ENCODE peak calls at places on chromosomes 3 and 15, in ten cellular contexts. One of them, this sample, is unnamed.

GRCh38 chr3:158104346-158105020 is 1.7 kb downstream of the SHOX2 start:
- DNase-seq in lower lobe of right lung: no peak
- DNase-seq in PC-3: no peak
- DNase-seq in GM12865: no peak
- DNase-seq in ascending aorta: no peak
- DNase-seq in HepG2: no peak
- DNase-seq in psoas muscle: no peak
- DNase-seq in spleen: no peak
- DNase-seq in GM13976: no peak
- DNase-seq in HFF-Myc: no peak
- DNase-seq in this sample: no peak

GRCh38 chr15:69338535-69339213 is 40.0 kb downstream of the PAQR5 start:
- DNase-seq in lower lobe of right lung: no peak
- DNase-seq in GM12865: no peak
- DNase-seq in psoas muscle: no peak
- DNase-seq in ascending aorta: no peak
- DNase-seq in GM13976: no peak
- DNase-seq in PC-3: peak
- DNase-seq in HFF-Myc: no peak
- DNase-seq in spleen: no peak
- DNase-seq in HepG2: no peak
- DNase-seq in this sample: no peak

GRCh38 chr15:67784057-67784781 is 41.1 kb upstream of the SKOR1 start:
- DNase-seq in lower lobe of right lung: no peak
- DNase-seq in psoas muscle: no peak
- DNase-seq in GM13976: peak
- DNase-seq in PC-3: no peak
- DNase-seq in HFF-Myc: no peak
- DNase-seq in GM12865: peak
- DNase-seq in HepG2: no peak
- DNase-seq in spleen: peak
- DNase-seq in ascending aorta: no peak
- DNase-seq in this sample: no peak

GRCh38 chr3:16290827-16291196 is 25.8 kb downstream of the OXNAD1 start:
- DNase-seq in PC-3: no peak
- DNase-seq in spleen: no peak
- DNase-seq in psoas muscle: no peak
- DNase-seq in ascending aorta: no peak
- DNase-seq in HFF-Myc: no peak
- DNase-seq in HepG2: no peak
- DNase-seq in lower lobe of right lung: no peak
- DNase-seq in GM13976: no peak
- DNase-seq in GM12865: peak
- DNase-seq in this sample: no peak

GRCh38 chr3:126567696-126568438 is 9.1 kb upstream of the C3orf22 start:
- DNase-seq in GM13976: peak
- DNase-seq in HepG2: peak
- DNase-seq in psoas muscle: peak
- DNase-seq in ascending aorta: no peak
- DNase-seq in GM12865: no peak
- DNase-seq in lower lobe of right lung: no peak
- DNase-seq in spleen: no peak
- DNase-seq in PC-3: peak
- DNase-seq in HFF-Myc: no peak
- DNase-seq in this sample: no peak

GRCh38 chr3:196287066-196287404 is 491 bp downstream of the PCYT1A start:
- DNase-seq in lower lobe of right lung: no peak
- DNase-seq in GM13976: no peak
- DNase-seq in GM12865: peak
- DNase-seq in spleen: no peak
- DNase-seq in PC-3: peak
- DNase-seq in HFF-Myc: no peak
- DNase-seq in ascending aorta: no peak
- DNase-seq in HepG2: no peak
- DNase-seq in psoas muscle: peak
- DNase-seq in this sample: no peak

GRCh38 chr15:47506543-47507090 is 210.7 kb upstream of the SEMA6D start:
- DNase-seq in ascending aorta: no peak
- DNase-seq in GM13976: no peak
- DNase-seq in PC-3: no peak
- DNase-seq in psoas muscle: no peak
- DNase-seq in HFF-Myc: no peak
- DNase-seq in spleen: no peak
- DNase-seq in lower lobe of right lung: no peak
- DNase-seq in HepG2: no peak
- DNase-seq in GM12865: no peak
- DNase-seq in this sample: no peak

GRCh38 chr3:126661532-126661931 is 6.6 kb upstream of the TXNRD3 start:
- DNase-seq in lower lobe of right lung: no peak
- DNase-seq in spleen: no peak
- DNase-seq in PC-3: no peak
- DNase-seq in ascending aorta: no peak
- DNase-seq in GM12865: no peak
- DNase-seq in HFF-Myc: no peak
- DNase-seq in psoas muscle: no peak
- DNase-seq in HepG2: no peak
- DNase-seq in GM13976: no peak
- DNase-seq in this sample: no peak

GRCh38 chr3:86702381-86702958 is 288.5 kb downstream of the VGLL3 start:
- DNase-seq in lower lobe of right lung: no peak
- DNase-seq in ascending aorta: no peak
- DNase-seq in PC-3: peak
- DNase-seq in HepG2: no peak
- DNase-seq in spleen: no peak
- DNase-seq in GM12865: peak
- DNase-seq in HFF-Myc: no peak
- DNase-seq in GM13976: no peak
- DNase-seq in psoas muscle: no peak
- DNase-seq in this sample: no peak
- TF ChIP-seq CTCF in lower lobe of right lung: peak
- TF ChIP-seq CTCF in ascending aorta: peak
- TF ChIP-seq CTCF in PC-3: peak
- TF ChIP-seq CTCF in HepG2: peak
- TF ChIP-seq CTCF in spleen: no peak
- TF ChIP-seq CTCF in GM12865: peak
- TF ChIP-seq CTCF in HFF-Myc: peak
- TF ChIP-seq CTCF in GM13976: peak
- TF ChIP-seq CTCF in psoas muscle: no peak
- TF ChIP-seq CTCF in this sample: peak

GRCh38 chr3:193905993-193906396 is 230.0 kb upstream of the HES1 start:
- DNase-seq in GM12865: no peak
- DNase-seq in PC-3: no peak
- DNase-seq in HepG2: no peak
- DNase-seq in spleen: no peak
- DNase-seq in psoas muscle: peak
- DNase-seq in lower lobe of right lung: no peak
- DNase-seq in ascending aorta: no peak
- DNase-seq in GM13976: no peak
- DNase-seq in HFF-Myc: no peak
- DNase-seq in this sample: no peak
- TF ChIP-seq CTCF in GM12865: no peak
- TF ChIP-seq CTCF in PC-3: no peak
- TF ChIP-seq CTCF in HepG2: no peak
- TF ChIP-seq CTCF in spleen: no peak
- TF ChIP-seq CTCF in psoas muscle: no peak
- TF ChIP-seq CTCF in lower lobe of right lung: no peak
- TF ChIP-seq CTCF in ascending aorta: no peak
- TF ChIP-seq CTCF in GM13976: no peak
- TF ChIP-seq CTCF in HFF-Myc: no peak
- TF ChIP-seq CTCF in this sample: no peak

GRCh38 chr15:65021475-65021874 is 8.0 kb downstream of the MTFMT start:
- DNase-seq in GM12865: no peak
- DNase-seq in GM13976: no peak
- DNase-seq in spleen: no peak
- DNase-seq in psoas muscle: no peak
- DNase-seq in HFF-Myc: no peak
- DNase-seq in PC-3: no peak
- DNase-seq in ascending aorta: no peak
- DNase-seq in lower lobe of right lung: no peak
- DNase-seq in HepG2: no peak
- DNase-seq in this sample: no peak

DNA sequence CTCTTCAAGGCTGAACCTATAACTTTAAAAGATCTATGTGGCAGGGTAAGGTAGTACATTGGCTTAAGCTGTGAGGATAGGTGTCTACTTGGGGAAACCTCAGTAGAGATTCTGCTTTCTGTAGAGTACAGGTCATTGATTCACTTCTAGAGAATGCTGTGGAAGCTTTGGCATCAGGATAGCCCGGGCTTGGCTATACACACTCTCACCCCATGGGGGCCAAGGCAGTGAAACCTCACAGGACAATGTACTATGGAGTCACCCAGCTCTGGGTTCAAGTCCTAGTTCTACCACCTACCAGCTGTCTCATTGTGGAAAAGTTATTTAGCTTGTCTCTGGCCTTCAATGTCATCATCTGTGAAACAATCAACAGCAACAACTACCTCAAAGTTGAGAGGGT is 9.0 kb downstream of the MTFMT start:
- DNase-seq in PC-3: no peak
- DNase-seq in ascending aorta: no peak
- DNase-seq in lower lobe of right lung: no peak
- DNase-seq in HFF-Myc: no peak
- DNase-seq in spleen: no peak
- DNase-seq in GM13976: no peak
- DNase-seq in psoas muscle: no peak
- DNase-seq in GM12865: no peak
- DNase-seq in HepG2: no peak
- DNase-seq in this sample: no peak
- TF ChIP-seq CTCF in PC-3: no peak
- TF ChIP-seq CTCF in ascending aorta: no peak
- TF ChIP-seq CTCF in lower lobe of right lung: no peak
- TF ChIP-seq CTCF in HFF-Myc: no peak
- TF ChIP-seq CTCF in spleen: no peak
- TF ChIP-seq CTCF in GM13976: no peak
- TF ChIP-seq CTCF in psoas muscle: no peak
- TF ChIP-seq CTCF in GM12865: no peak
- TF ChIP-seq CTCF in HepG2: no peak
- TF ChIP-seq CTCF in this sample: no peak

GRCh38 chr15:55802600-55803376 is 59.8 kb upstream of the PRTG start:
- DNase-seq in HFF-Myc: no peak
- DNase-seq in PC-3: no peak
- DNase-seq in HepG2: no peak
- DNase-seq in lower lobe of right lung: no peak
- DNase-seq in GM13976: no peak
- DNase-seq in GM12865: no peak
- DNase-seq in ascending aorta: no peak
- DNase-seq in spleen: no peak
- DNase-seq in psoas muscle: no peak
- DNase-seq in this sample: no peak
- TF ChIP-seq CTCF in HFF-Myc: no peak
- TF ChIP-seq CTCF in PC-3: no peak
- TF ChIP-seq CTCF in HepG2: no peak
- TF ChIP-seq CTCF in lower lobe of right lung: no peak
- TF ChIP-seq CTCF in GM13976: no peak
- TF ChIP-seq CTCF in GM12865: no peak
- TF ChIP-seq CTCF in ascending aorta: no peak
- TF ChIP-seq CTCF in spleen: no peak
- TF ChIP-seq CTCF in psoas muscle: no peak
- TF ChIP-seq CTCF in this sample: no peak

DNA sequence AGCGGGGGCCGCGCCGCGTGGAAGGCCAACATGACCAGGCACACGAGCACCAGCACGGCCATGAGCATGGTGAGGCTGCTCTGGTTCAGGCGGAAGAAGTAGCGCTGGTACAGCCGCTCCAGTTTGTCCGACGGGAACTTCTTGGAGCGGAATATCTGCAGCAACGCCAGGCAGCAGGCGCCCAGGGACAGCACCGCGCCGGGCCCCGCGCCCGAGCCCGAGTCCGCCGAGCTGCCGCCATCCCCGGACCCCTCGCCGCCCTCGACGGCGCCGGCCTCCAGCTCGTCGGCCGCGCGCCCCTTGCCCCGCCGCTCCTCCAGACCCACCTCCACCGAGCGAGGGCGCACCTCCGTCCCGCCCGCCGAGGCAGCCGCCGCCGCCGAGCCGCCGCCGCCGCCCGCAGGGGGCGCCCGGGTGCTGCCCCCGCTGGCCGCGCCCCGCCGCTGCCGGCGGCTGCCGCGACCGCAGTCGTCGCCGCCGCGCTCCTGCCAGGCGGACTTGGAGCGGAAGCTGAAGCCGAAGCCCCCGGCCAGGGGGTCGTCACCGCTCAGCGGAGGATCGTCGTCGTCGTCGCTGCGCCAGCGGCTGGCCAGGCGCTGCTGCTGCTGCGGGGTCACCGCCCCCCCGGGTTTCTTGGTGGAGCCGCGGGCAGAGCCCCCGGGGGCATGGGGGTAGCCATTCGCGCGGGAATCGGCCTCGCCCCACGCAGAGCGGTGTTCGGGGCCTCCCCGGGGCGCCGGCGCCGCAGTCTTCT is 964 bp downstream of the ADCY5 start:
- DNase-seq in PC-3: no peak
- DNase-seq in ascending aorta: no peak
- DNase-seq in HFF-Myc: no peak
- DNase-seq in psoas muscle: peak
- DNase-seq in GM12865: no peak
- DNase-seq in HepG2: no peak
- DNase-seq in spleen: no peak
- DNase-seq in GM13976: peak
- DNase-seq in lower lobe of right lung: no peak
- DNase-seq in this sample: no peak
- TF ChIP-seq CTCF in PC-3: no peak
- TF ChIP-seq CTCF in ascending aorta: no peak
- TF ChIP-seq CTCF in HFF-Myc: no peak
- TF ChIP-seq CTCF in psoas muscle: peak
- TF ChIP-seq CTCF in GM12865: no peak
- TF ChIP-seq CTCF in HepG2: no peak
- TF ChIP-seq CTCF in spleen: no peak
- TF ChIP-seq CTCF in GM13976: peak
- TF ChIP-seq CTCF in lower lobe of right lung: no peak
- TF ChIP-seq CTCF in this sample: peak

DNA sequence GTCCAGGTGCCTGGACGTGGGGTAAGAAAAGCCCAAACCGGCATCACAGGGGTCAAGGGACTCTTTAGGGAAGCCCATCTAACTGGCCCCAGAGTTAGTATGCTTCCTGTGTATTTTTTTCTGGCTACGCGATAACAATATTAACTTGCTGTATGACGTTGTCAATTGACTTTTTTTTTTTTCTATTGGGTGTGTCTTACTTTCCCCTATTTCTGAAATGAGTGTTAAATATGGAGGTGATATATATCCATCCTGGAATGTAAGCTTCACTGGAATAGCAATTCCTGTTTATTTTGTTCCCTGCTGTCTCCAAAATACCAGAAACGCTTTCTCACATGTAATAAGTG is 598 bp upstream of the GMNC start:
- DNase-seq in HepG2: no peak
- DNase-seq in HFF-Myc: no peak
- DNase-seq in ascending aorta: no peak
- DNase-seq in spleen: no peak
- DNase-seq in GM13976: no peak
- DNase-seq in GM12865: no peak
- DNase-seq in PC-3: peak
- DNase-seq in psoas muscle: no peak
- DNase-seq in lower lobe of right lung: no peak
- DNase-seq in this sample: no peak
- TF ChIP-seq CTCF in HepG2: no peak
- TF ChIP-seq CTCF in HFF-Myc: no peak
- TF ChIP-seq CTCF in ascending aorta: no peak
- TF ChIP-seq CTCF in spleen: no peak
- TF ChIP-seq CTCF in GM13976: no peak
- TF ChIP-seq CTCF in GM12865: no peak
- TF ChIP-seq CTCF in PC-3: no peak
- TF ChIP-seq CTCF in psoas muscle: no peak
- TF ChIP-seq CTCF in lower lobe of right lung: no peak
- TF ChIP-seq CTCF in this sample: no peak

GRCh38 chr3:187952849-187953248 is 201.1 kb upstream of the LPP start:
- DNase-seq in spleen: no peak
- DNase-seq in HFF-Myc: no peak
- DNase-seq in PC-3: peak
- DNase-seq in HepG2: no peak
- DNase-seq in GM12865: no peak
- DNase-seq in ascending aorta: no peak
- DNase-seq in psoas muscle: no peak
- DNase-seq in lower lobe of right lung: no peak
- DNase-seq in GM13976: no peak
- DNase-seq in this sample: no peak
- TF ChIP-seq CTCF in spleen: no peak
- TF ChIP-seq CTCF in HFF-Myc: no peak
- TF ChIP-seq CTCF in PC-3: no peak
- TF ChIP-seq CTCF in HepG2: no peak
- TF ChIP-seq CTCF in GM12865: no peak
- TF ChIP-seq CTCF in ascending aorta: no peak
- TF ChIP-seq CTCF in psoas muscle: no peak
- TF ChIP-seq CTCF in lower lobe of right lung: no peak
- TF ChIP-seq CTCF in GM13976: no peak
- TF ChIP-seq CTCF in this sample: no peak

This sample was measured in chondrocyte.